ENCODE peak calls at places on chromosomes 7 and 10, in seven cellular contexts. One of them, this sample, is unnamed.
A peak's percentile ranks its signal among the peaks of the same experiment; 100 is the strongest.

GRCh38 chr10:68154211-68154497 is 44.9 kb downstream of the MYPN start:
- DNase-seq in GM20000: no peak
- DNase-seq in LNCaP clone FGC: no peak
- DNase-seq in AG10803: peak; percentile 54
- DNase-seq in cardiac muscle cell: peak; percentile 31
- DNase-seq in neural progenitor cell: peak; percentile 29
- DNase-seq in Panc1: no peak
- DNase-seq in this sample: no peak

GRCh38 chr10:24603333-24603732 is 120.4 kb downstream of the ARHGAP21 start:
- DNase-seq in Panc1: no peak
- DNase-seq in neural progenitor cell: no peak
- DNase-seq in GM20000: no peak
- DNase-seq in LNCaP clone FGC: no peak
- DNase-seq in cardiac muscle cell: no peak
- DNase-seq in AG10803: peak; percentile 25
- DNase-seq in this sample: no peak

GRCh38 chr7:45912972-45913371 is 8.1 kb downstream of the IGFBP3 start:
- DNase-seq in Panc1: no peak
- DNase-seq in GM20000: no peak
- DNase-seq in AG10803: no peak
- DNase-seq in LNCaP clone FGC: no peak
- DNase-seq in cardiac muscle cell: no peak
- DNase-seq in neural progenitor cell: no peak
- DNase-seq in this sample: no peak

GRCh38 chr7:77469927-77470326 is 53.8 kb upstream of the GSAP start:
- DNase-seq in AG10803: no peak
- DNase-seq in cardiac muscle cell: no peak
- DNase-seq in LNCaP clone FGC: no peak
- DNase-seq in Panc1: no peak
- DNase-seq in GM20000: no peak
- DNase-seq in neural progenitor cell: no peak
- DNase-seq in this sample: no peak

GRCh38 chr7:41869596-41869995 is 166.7 kb upstream of the INHBA start:
- DNase-seq in AG10803: peak; percentile 70
- DNase-seq in Panc1: no peak
- DNase-seq in GM20000: no peak
- DNase-seq in neural progenitor cell: no peak
- DNase-seq in cardiac muscle cell: no peak
- DNase-seq in LNCaP clone FGC: no peak
- DNase-seq in this sample: no peak

GRCh38 chr7:112790651-112790973 is 419 bp upstream of the TMEM168 start:
- DNase-seq in LNCaP clone FGC: no peak
- DNase-seq in AG10803: no peak
- DNase-seq in cardiac muscle cell: no peak
- DNase-seq in neural progenitor cell: no peak
- DNase-seq in Panc1: no peak
- DNase-seq in GM20000: peak; percentile 76
- DNase-seq in this sample: no peak

GRCh38 chr7:75624134-75624832 is 114.5 kb downstream of the HIP1 start:
- DNase-seq in AG10803: peak; percentile 75
- DNase-seq in GM20000: no peak
- DNase-seq in Panc1: no peak
- DNase-seq in cardiac muscle cell: peak; percentile 60
- DNase-seq in LNCaP clone FGC: no peak
- DNase-seq in neural progenitor cell: no peak
- DNase-seq in this sample: no peak

GRCh38 chr7:50610521-50611277 is 45.5 kb upstream of the DDC start:
- DNase-seq in AG10803: peak; percentile 79
- DNase-seq in Panc1: peak; percentile 39
- DNase-seq in neural progenitor cell: no peak
- DNase-seq in GM20000: no peak
- DNase-seq in cardiac muscle cell: no peak
- DNase-seq in LNCaP clone FGC: no peak
- DNase-seq in this sample: no peak

GRCh38 chr10:43039629-43040481 is 37.0 kb upstream of the RET start:
- DNase-seq in GM20000: no peak
- DNase-seq in LNCaP clone FGC: no peak
- DNase-seq in cardiac muscle cell: no peak
- DNase-seq in AG10803: no peak
- DNase-seq in neural progenitor cell: no peak
- DNase-seq in Panc1: no peak
- DNase-seq in this sample: no peak

GRCh38 chr10:31977440-31978157 is 49.0 kb upstream of the ARHGAP12 start:
- DNase-seq in AG10803: peak; percentile 79
- DNase-seq in Panc1: no peak
- DNase-seq in LNCaP clone FGC: no peak
- DNase-seq in cardiac muscle cell: no peak
- DNase-seq in neural progenitor cell: no peak
- DNase-seq in GM20000: peak; percentile 35
- DNase-seq in this sample: no peak

GRCh38 chr10:49653530-49653929 is 25.9 kb upstream of the C10orf53 start:
- DNase-seq in neural progenitor cell: no peak
- DNase-seq in Panc1: no peak
- DNase-seq in GM20000: no peak
- DNase-seq in LNCaP clone FGC: no peak
- DNase-seq in cardiac muscle cell: no peak
- DNase-seq in AG10803: no peak
- DNase-seq in this sample: no peak

GRCh38 chr7:28615091-28615490 is 202.8 kb downstream of the CREB5 start:
- DNase-seq in AG10803: no peak
- DNase-seq in LNCaP clone FGC: no peak
- DNase-seq in Panc1: no peak
- DNase-seq in neural progenitor cell: peak; percentile 57
- DNase-seq in GM20000: no peak
- DNase-seq in cardiac muscle cell: peak; percentile 32
- DNase-seq in this sample: no peak

GRCh38 chr7:45872116-45873034 is 507 bp downstream of the CCDC201 start:
- DNase-seq in GM20000: no peak
- DNase-seq in LNCaP clone FGC: no peak
- DNase-seq in AG10803: no peak
- DNase-seq in cardiac muscle cell: peak; percentile 42
- DNase-seq in Panc1: no peak
- DNase-seq in neural progenitor cell: peak; percentile 56
- DNase-seq in this sample: no peak

GRCh38 chr7:107387573-107388219 is 82.2 kb upstream of the GPR22 start:
- DNase-seq in Panc1: no peak
- DNase-seq in cardiac muscle cell: no peak
- DNase-seq in GM20000: no peak
- DNase-seq in LNCaP clone FGC: no peak
- DNase-seq in AG10803: peak; percentile 68
- DNase-seq in neural progenitor cell: no peak
- DNase-seq in this sample: no peak

GRCh38 chr7:139869886-139870285 is 40.8 kb downstream of the TBXAS1 start:
- DNase-seq in AG10803: no peak
- DNase-seq in GM20000: no peak
- DNase-seq in cardiac muscle cell: no peak
- DNase-seq in Panc1: no peak
- DNase-seq in LNCaP clone FGC: no peak
- DNase-seq in neural progenitor cell: no peak
- DNase-seq in this sample: no peak

GRCh38 chr7:75928600-75928939 is 13.6 kb downstream of the POR start:
- DNase-seq in GM20000: peak; percentile 72
- DNase-seq in neural progenitor cell: no peak
- DNase-seq in cardiac muscle cell: no peak
- DNase-seq in Panc1: no peak
- DNase-seq in LNCaP clone FGC: no peak
- DNase-seq in AG10803: no peak
- DNase-seq in this sample: no peak

GRCh38 chr10:58508316-58508715 is 4.4 kb upstream of the BICC1 start:
- DNase-seq in AG10803: peak; percentile 94
- DNase-seq in neural progenitor cell: no peak
- DNase-seq in GM20000: no peak
- DNase-seq in cardiac muscle cell: no peak
- DNase-seq in Panc1: no peak
- DNase-seq in LNCaP clone FGC: no peak
- DNase-seq in this sample: no peak

GRCh38 chr10:85646312-85646711 is 720.3 kb downstream of the GRID1 start:
- DNase-seq in GM20000: no peak
- DNase-seq in cardiac muscle cell: no peak
- DNase-seq in LNCaP clone FGC: no peak
- DNase-seq in neural progenitor cell: no peak
- DNase-seq in Panc1: no peak
- DNase-seq in AG10803: peak; percentile 29
- DNase-seq in this sample: no peak

GRCh38 chr10:97771055-97771811 is 566 bp downstream of the SFRP5 start:
- DNase-seq in neural progenitor cell: peak; percentile 82
- DNase-seq in cardiac muscle cell: peak; percentile 64
- DNase-seq in GM20000: peak; percentile 45
- DNase-seq in AG10803: peak; percentile 11
- DNase-seq in LNCaP clone FGC: no peak
- DNase-seq in Panc1: no peak
- DNase-seq in this sample: peak; percentile 48
- TF ChIP-seq CTCF in neural progenitor cell: no peak
- TF ChIP-seq CTCF in cardiac muscle cell: no peak
- TF ChIP-seq CTCF in GM20000: no peak
- TF ChIP-seq CTCF in AG10803: no peak
- TF ChIP-seq CTCF in LNCaP clone FGC: no peak
- TF ChIP-seq CTCF in Panc1: no peak
- TF ChIP-seq CTCF in this sample: peak; percentile 25

GRCh38 chr10:7755103-7755502 is 32.7 kb downstream of the KIN start:
- DNase-seq in LNCaP clone FGC: no peak
- DNase-seq in GM20000: no peak
- DNase-seq in Panc1: no peak
- DNase-seq in neural progenitor cell: no peak
- DNase-seq in cardiac muscle cell: no peak
- DNase-seq in AG10803: no peak
- DNase-seq in this sample: no peak

GRCh38 chr10:7752251-7752650 is 35.5 kb downstream of the KIN start:
- DNase-seq in GM20000: no peak
- DNase-seq in cardiac muscle cell: no peak
- DNase-seq in AG10803: no peak
- DNase-seq in Panc1: no peak
- DNase-seq in neural progenitor cell: no peak
- DNase-seq in LNCaP clone FGC: no peak
- DNase-seq in this sample: no peak

DNA sequence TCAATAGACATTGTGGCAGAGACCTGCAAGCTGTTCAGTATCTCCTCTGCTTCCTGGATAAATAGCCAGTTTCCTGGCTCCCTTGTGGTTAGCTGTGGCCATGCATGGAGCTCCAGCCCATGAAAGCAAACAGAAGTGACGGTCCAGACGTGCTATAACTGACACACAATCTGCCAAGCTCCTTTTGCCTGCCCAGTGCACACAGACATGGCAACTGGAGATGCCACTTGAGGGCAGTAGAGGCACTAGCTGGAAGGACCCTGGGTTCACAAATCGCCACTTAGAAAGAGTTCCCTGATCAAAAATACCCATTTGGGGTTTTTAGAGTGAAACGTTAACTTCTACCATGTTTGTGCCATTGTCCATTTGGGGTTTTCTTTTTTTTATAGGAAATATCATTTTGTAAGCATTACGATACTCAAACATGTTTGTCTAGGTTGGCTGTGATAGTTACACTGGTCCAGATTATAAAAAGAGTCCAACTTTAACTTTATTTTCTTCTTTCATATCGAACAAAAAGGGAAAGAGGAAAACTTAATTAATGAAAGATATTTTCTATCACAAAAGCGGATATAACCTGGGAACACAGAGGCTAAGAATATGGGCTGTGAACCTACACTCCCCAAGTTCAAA is 31.3 kb downstream of the KIN start:
- DNase-seq in cardiac muscle cell: no peak
- DNase-seq in Panc1: peak; percentile 4
- DNase-seq in neural progenitor cell: peak; percentile 39
- DNase-seq in LNCaP clone FGC: peak; percentile 62
- DNase-seq in GM20000: peak; percentile 12
- DNase-seq in AG10803: peak; percentile 23
- DNase-seq in this sample: no peak
- TF ChIP-seq CTCF in cardiac muscle cell: peak; percentile 66
- TF ChIP-seq CTCF in Panc1: peak; percentile 55
- TF ChIP-seq CTCF in neural progenitor cell: peak; percentile 52
- TF ChIP-seq CTCF in LNCaP clone FGC: peak; percentile 94
- TF ChIP-seq CTCF in GM20000: peak; percentile 44
- TF ChIP-seq CTCF in AG10803: peak; percentile 57
- TF ChIP-seq CTCF in this sample: peak; percentile 49

GRCh38 chr7:110090113-110090820 is 1000.7 kb upstream of the LRRN3 start:
- DNase-seq in neural progenitor cell: peak; percentile 15
- DNase-seq in Panc1: peak; percentile 17
- DNase-seq in AG10803: no peak
- DNase-seq in GM20000: peak; percentile 11
- DNase-seq in cardiac muscle cell: no peak
- DNase-seq in LNCaP clone FGC: peak; percentile 11
- DNase-seq in this sample: no peak
- TF ChIP-seq CTCF in neural progenitor cell: peak; percentile 45
- TF ChIP-seq CTCF in Panc1: peak; percentile 40
- TF ChIP-seq CTCF in AG10803: peak; percentile 30
- TF ChIP-seq CTCF in GM20000: no peak
- TF ChIP-seq CTCF in cardiac muscle cell: peak; percentile 17
- TF ChIP-seq CTCF in LNCaP clone FGC: peak; percentile 64
- TF ChIP-seq CTCF in this sample: peak; percentile 22

DNA sequence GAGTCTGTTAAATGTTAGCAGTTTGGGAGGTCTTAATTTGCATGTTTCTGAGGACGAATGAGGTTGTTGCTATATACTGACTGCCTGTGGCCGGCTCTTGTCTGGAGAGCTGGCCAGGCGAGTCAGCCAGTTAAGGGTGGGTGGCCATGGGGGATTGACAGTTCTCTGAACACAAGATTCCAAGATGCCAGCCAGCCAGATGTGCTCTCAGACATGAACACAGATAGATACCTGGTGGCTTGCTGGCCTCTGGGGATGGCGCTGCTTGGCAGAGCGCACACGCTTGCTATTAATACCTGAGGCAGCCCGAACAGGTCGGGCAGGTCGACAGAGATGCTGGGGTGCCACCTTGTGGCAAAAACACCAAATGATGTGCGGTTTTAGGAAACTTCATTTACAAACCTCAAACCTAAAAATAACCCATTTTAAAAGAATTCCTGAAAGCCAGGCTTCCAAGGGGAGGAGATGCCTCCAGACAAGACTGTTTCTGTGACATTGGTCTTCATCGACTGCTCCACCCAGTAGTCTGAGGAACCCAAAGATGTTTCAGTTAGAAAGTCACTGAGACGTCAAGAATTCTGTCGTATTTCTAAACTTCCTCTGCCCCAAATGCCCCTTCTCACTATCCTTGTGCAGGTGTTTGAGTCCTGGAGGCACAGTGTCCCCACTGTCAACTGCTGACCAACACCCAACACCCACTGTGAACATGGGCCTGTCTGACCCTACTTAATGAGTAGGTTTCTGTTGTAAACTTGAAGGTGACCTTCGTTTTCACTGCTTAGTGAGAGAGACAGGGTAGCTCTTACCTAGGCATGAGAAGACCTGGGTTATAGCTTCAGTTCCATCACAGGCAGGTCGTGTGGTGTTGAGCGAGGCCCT is 123.4 kb downstream of the NT5C2 start:
- DNase-seq in Panc1: no peak
- DNase-seq in AG10803: peak; percentile 52
- DNase-seq in neural progenitor cell: peak; percentile 79
- DNase-seq in cardiac muscle cell: peak; percentile 78
- DNase-seq in GM20000: peak; percentile 71
- DNase-seq in LNCaP clone FGC: peak; percentile 52
- DNase-seq in this sample: peak; percentile 57
- TF ChIP-seq CTCF in Panc1: peak; percentile 90
- TF ChIP-seq CTCF in AG10803: peak; percentile 68
- TF ChIP-seq CTCF in neural progenitor cell: peak; percentile 77
- TF ChIP-seq CTCF in cardiac muscle cell: peak; percentile 67
- TF ChIP-seq CTCF in GM20000: peak; percentile 53
- TF ChIP-seq CTCF in LNCaP clone FGC: peak; percentile 86
- TF ChIP-seq CTCF in this sample: peak; percentile 83

GRCh38 chr10:119650062-119650461 is 1.1 kb upstream of the BAG3 start:
- DNase-seq in cardiac muscle cell: no peak
- DNase-seq in neural progenitor cell: no peak
- DNase-seq in LNCaP clone FGC: no peak
- DNase-seq in Panc1: no peak
- DNase-seq in AG10803: no peak
- DNase-seq in GM20000: no peak
- DNase-seq in this sample: no peak
- TF ChIP-seq CTCF in cardiac muscle cell: no peak
- TF ChIP-seq CTCF in neural progenitor cell: no peak
- TF ChIP-seq CTCF in LNCaP clone FGC: no peak
- TF ChIP-seq CTCF in Panc1: no peak
- TF ChIP-seq CTCF in AG10803: no peak
- TF ChIP-seq CTCF in GM20000: no peak
- TF ChIP-seq CTCF in this sample: no peak